ENCODE peak calls at places on chromosomes 13 and 19, in five cellular contexts. One of them, this sample, is unnamed.

GRCh38 chr13:61664821-61665705 is 249.4 kb upstream of the PCDH20 start:
- DNase-seq in fibroblast of lung: peak; percentile 56
- DNase-seq in psoas muscle: no peak
- DNase-seq in right cardiac atrium: no peak
- DNase-seq in CD8-positive, alpha-beta memory T cell: no peak
- DNase-seq in this sample: no peak

GRCh38 chr13:95276119-95276505 is 25.1 kb downstream of the ABCC4 start:
- DNase-seq in psoas muscle: no peak
- DNase-seq in CD8-positive, alpha-beta memory T cell: no peak
- DNase-seq in right cardiac atrium: no peak
- DNase-seq in fibroblast of lung: no peak
- DNase-seq in this sample: no peak

GRCh38 chr13:50286376-50286775 is 271.1 kb downstream of the KCNRG start:
- DNase-seq in right cardiac atrium: no peak
- DNase-seq in psoas muscle: no peak
- DNase-seq in CD8-positive, alpha-beta memory T cell: no peak
- DNase-seq in fibroblast of lung: no peak
- DNase-seq in this sample: no peak

GRCh38 chr19:16038196-16038695 is 38.0 kb upstream of the TPM4 start:
- DNase-seq in fibroblast of lung: no peak
- DNase-seq in CD8-positive, alpha-beta memory T cell: no peak
- DNase-seq in psoas muscle: no peak
- DNase-seq in right cardiac atrium: no peak
- DNase-seq in this sample: no peak

GRCh38 chr13:34302596-34302995 is 484.6 kb downstream of the RFC3 start:
- DNase-seq in psoas muscle: no peak
- DNase-seq in right cardiac atrium: no peak
- DNase-seq in CD8-positive, alpha-beta memory T cell: no peak
- DNase-seq in fibroblast of lung: no peak
- DNase-seq in this sample: no peak

GRCh38 chr19:31350033-31350692 is 927 bp upstream of the TSHZ3 start:
- DNase-seq in right cardiac atrium: peak; percentile 79
- DNase-seq in CD8-positive, alpha-beta memory T cell: no peak
- DNase-seq in psoas muscle: peak; percentile 63
- DNase-seq in fibroblast of lung: no peak
- DNase-seq in this sample: no peak

GRCh38 chr13:112773601-112774447 is 84.0 kb downstream of the ATP11A start:
- DNase-seq in right cardiac atrium: no peak
- DNase-seq in fibroblast of lung: no peak
- DNase-seq in CD8-positive, alpha-beta memory T cell: no peak
- DNase-seq in psoas muscle: no peak
- DNase-seq in this sample: no peak

GRCh38 chr13:41455725-41456419 is 1.5 kb upstream of the RGCC start:
- DNase-seq in CD8-positive, alpha-beta memory T cell: no peak
- DNase-seq in right cardiac atrium: no peak
- DNase-seq in psoas muscle: no peak
- DNase-seq in fibroblast of lung: no peak
- DNase-seq in this sample: no peak

GRCh38 chr19:32330149-32330548 is 15.3 kb upstream of the ZNF507 start:
- DNase-seq in fibroblast of lung: no peak
- DNase-seq in right cardiac atrium: no peak
- DNase-seq in CD8-positive, alpha-beta memory T cell: no peak
- DNase-seq in psoas muscle: no peak
- DNase-seq in this sample: no peak

GRCh38 chr13:76697277-76697676 is 188.9 kb downstream of the KCTD12 start:
- DNase-seq in right cardiac atrium: no peak
- DNase-seq in CD8-positive, alpha-beta memory T cell: no peak
- DNase-seq in fibroblast of lung: no peak
- DNase-seq in psoas muscle: no peak
- DNase-seq in this sample: no peak

GRCh38 chr13:22095794-22096193 is 424.9 kb downstream of the FGF9 start:
- DNase-seq in fibroblast of lung: no peak
- DNase-seq in right cardiac atrium: no peak
- DNase-seq in psoas muscle: no peak
- DNase-seq in CD8-positive, alpha-beta memory T cell: no peak
- DNase-seq in this sample: no peak

GRCh38 chr19:54425382-54425723 is 10.1 kb downstream of the TTYH1 start:
- DNase-seq in psoas muscle: no peak
- DNase-seq in right cardiac atrium: peak; percentile 7
- DNase-seq in fibroblast of lung: no peak
- DNase-seq in CD8-positive, alpha-beta memory T cell: no peak
- DNase-seq in this sample: no peak

GRCh38 chr19:6733338-6734095 is 3.9 kb downstream of the GPR108 start:
- DNase-seq in CD8-positive, alpha-beta memory T cell: no peak
- DNase-seq in psoas muscle: peak; percentile 54
- DNase-seq in fibroblast of lung: no peak
- DNase-seq in right cardiac atrium: peak; percentile 44
- DNase-seq in this sample: no peak

GRCh38 chr13:22463089-22463488 is 717.7 kb upstream of the SGCG start:
- DNase-seq in right cardiac atrium: peak; percentile 44
- DNase-seq in psoas muscle: no peak
- DNase-seq in fibroblast of lung: no peak
- DNase-seq in CD8-positive, alpha-beta memory T cell: no peak
- DNase-seq in this sample: no peak

GRCh38 chr13:97127842-97128241 is 94.3 kb upstream of the MBNL2 start:
- DNase-seq in fibroblast of lung: no peak
- DNase-seq in CD8-positive, alpha-beta memory T cell: no peak
- DNase-seq in right cardiac atrium: no peak
- DNase-seq in psoas muscle: no peak
- DNase-seq in this sample: no peak

GRCh38 chr19:19468424-19469050 is 46.8 kb downstream of the TSSK6 start:
- DNase-seq in right cardiac atrium: no peak
- DNase-seq in fibroblast of lung: no peak
- DNase-seq in psoas muscle: no peak
- DNase-seq in CD8-positive, alpha-beta memory T cell: no peak
- DNase-seq in this sample: no peak

GRCh38 chr13:79309690-79310089 is 96.4 kb downstream of the RBM26 start:
- DNase-seq in CD8-positive, alpha-beta memory T cell: no peak
- DNase-seq in fibroblast of lung: no peak
- DNase-seq in right cardiac atrium: no peak
- DNase-seq in psoas muscle: no peak
- DNase-seq in this sample: no peak

GRCh38 chr19:7373862-7374261 is 25.1 kb downstream of the ARHGEF18 start:
- DNase-seq in right cardiac atrium: no peak
- DNase-seq in CD8-positive, alpha-beta memory T cell: no peak
- DNase-seq in psoas muscle: peak; percentile 23
- DNase-seq in fibroblast of lung: no peak
- DNase-seq in this sample: no peak

GRCh38 chr19:10290876-10291553 is 1.3 kb downstream of the ICAM5 start:
- DNase-seq in right cardiac atrium: peak; percentile 91
- DNase-seq in psoas muscle: peak; percentile 64
- DNase-seq in fibroblast of lung: no peak
- DNase-seq in CD8-positive, alpha-beta memory T cell: peak; percentile 63
- DNase-seq in this sample: peak; percentile 47

GRCh38 chr19:5893907-5894703 is 9.5 kb downstream of the NDUFA11 start:
- DNase-seq in fibroblast of lung: no peak
- DNase-seq in right cardiac atrium: peak; percentile 87
- DNase-seq in CD8-positive, alpha-beta memory T cell: no peak
- DNase-seq in psoas muscle: no peak
- DNase-seq in this sample: no peak

GRCh38 chr13:114341003-114341777 is 26.9 kb downstream of the CHAMP1 start:
- DNase-seq in right cardiac atrium: no peak
- DNase-seq in CD8-positive, alpha-beta memory T cell: no peak
- DNase-seq in fibroblast of lung: no peak
- DNase-seq in psoas muscle: no peak
- DNase-seq in this sample: no peak

GRCh38 chr19:55212447-55212846 is 3.1 kb upstream of the PTPRH start:
- DNase-seq in psoas muscle: no peak
- DNase-seq in fibroblast of lung: no peak
- DNase-seq in CD8-positive, alpha-beta memory T cell: peak; percentile 5
- DNase-seq in right cardiac atrium: no peak
- DNase-seq in this sample: peak; percentile 21

GRCh38 chr13:41458187-41458938 is 1.0 kb downstream of the RGCC start:
- DNase-seq in CD8-positive, alpha-beta memory T cell: peak; percentile 32
- DNase-seq in fibroblast of lung: peak; percentile 20
- DNase-seq in right cardiac atrium: peak; percentile 75
- DNase-seq in psoas muscle: peak; percentile 59
- DNase-seq in this sample: peak; percentile 22

GRCh38 chr13:28753208-28753892 is 34.6 kb upstream of the SLC46A3 start:
- DNase-seq in CD8-positive, alpha-beta memory T cell: no peak
- DNase-seq in psoas muscle: no peak
- DNase-seq in right cardiac atrium: peak; percentile 61
- DNase-seq in fibroblast of lung: peak; percentile 86
- DNase-seq in this sample: peak; percentile 52

GRCh38 chr13:102132896-102133295 is 269.0 kb downstream of the FGF14 start:
- DNase-seq in right cardiac atrium: no peak
- DNase-seq in fibroblast of lung: no peak
- DNase-seq in CD8-positive, alpha-beta memory T cell: no peak
- DNase-seq in psoas muscle: no peak
- DNase-seq in this sample: no peak

GRCh38 chr13:22112956-22113750 is 442.3 kb downstream of the FGF9 start:
- DNase-seq in psoas muscle: no peak
- DNase-seq in CD8-positive, alpha-beta memory T cell: no peak
- DNase-seq in fibroblast of lung: no peak
- DNase-seq in right cardiac atrium: no peak
- DNase-seq in this sample: no peak

GRCh38 chr13:60402022-60402421 is 5.0 kb downstream of the TDRD3 start:
- DNase-seq in fibroblast of lung: peak; percentile 18
- DNase-seq in right cardiac atrium: no peak
- DNase-seq in psoas muscle: no peak
- DNase-seq in CD8-positive, alpha-beta memory T cell: no peak
- DNase-seq in this sample: no peak

GRCh38 chr13:110950819-110951570 is 36.1 kb upstream of the ANKRD10 start:
- DNase-seq in fibroblast of lung: no peak
- DNase-seq in right cardiac atrium: no peak
- DNase-seq in psoas muscle: no peak
- DNase-seq in CD8-positive, alpha-beta memory T cell: no peak
- DNase-seq in this sample: no peak

GRCh38 chr19:9878511-9879196 is 43.5 kb downstream of the PIN1 start:
- DNase-seq in CD8-positive, alpha-beta memory T cell: no peak
- DNase-seq in right cardiac atrium: no peak
- DNase-seq in psoas muscle: no peak
- DNase-seq in fibroblast of lung: no peak
- DNase-seq in this sample: no peak

GRCh38 chr13:72113070-72113469 is 246.1 kb upstream of the DACH1 start:
- DNase-seq in fibroblast of lung: no peak
- DNase-seq in CD8-positive, alpha-beta memory T cell: no peak
- DNase-seq in psoas muscle: no peak
- DNase-seq in right cardiac atrium: no peak
- DNase-seq in this sample: no peak

GRCh38 chr13:26324867-26325266 is 70.9 kb downstream of the CDK8 start:
- DNase-seq in psoas muscle: no peak
- DNase-seq in right cardiac atrium: no peak
- DNase-seq in fibroblast of lung: peak; percentile 46
- DNase-seq in CD8-positive, alpha-beta memory T cell: no peak
- DNase-seq in this sample: no peak

GRCh38 chr13:83065136-83065535 is 817.1 kb downstream of the SLITRK1 start:
- DNase-seq in psoas muscle: peak; percentile 75
- DNase-seq in fibroblast of lung: peak; percentile 86
- DNase-seq in right cardiac atrium: peak; percentile 66
- DNase-seq in CD8-positive, alpha-beta memory T cell: no peak
- DNase-seq in this sample: peak; percentile 46

GRCh38 chr19:37981785-37982475 is 74.9 kb downstream of the SIPA1L3 start:
- DNase-seq in right cardiac atrium: no peak
- DNase-seq in CD8-positive, alpha-beta memory T cell: no peak
- DNase-seq in fibroblast of lung: peak; percentile 96
- DNase-seq in psoas muscle: no peak
- DNase-seq in this sample: peak; percentile 36

GRCh38 chr19:48341006-48341405 is 15.7 kb downstream of the EMP3 start:
- DNase-seq in fibroblast of lung: peak; percentile 63
- DNase-seq in right cardiac atrium: no peak
- DNase-seq in psoas muscle: peak; percentile 89
- DNase-seq in CD8-positive, alpha-beta memory T cell: no peak
- DNase-seq in this sample: peak; percentile 35

GRCh38 chr13:113916330-113916815 is 52.5 kb upstream of the GAS6 start:
- DNase-seq in CD8-positive, alpha-beta memory T cell: no peak
- DNase-seq in right cardiac atrium: no peak
- DNase-seq in psoas muscle: no peak
- DNase-seq in fibroblast of lung: no peak
- DNase-seq in this sample: no peak

GRCh38 chr19:36931684-36932083 is 15.6 kb downstream of the ZNF568 start:
- DNase-seq in right cardiac atrium: no peak
- DNase-seq in psoas muscle: no peak
- DNase-seq in fibroblast of lung: no peak
- DNase-seq in CD8-positive, alpha-beta memory T cell: no peak
- DNase-seq in this sample: no peak
- H3K27ac ChIP-seq in right cardiac atrium: no peak overlapping the region
- H3K27ac ChIP-seq in psoas muscle: no peak overlapping the region
- H3K27ac ChIP-seq in fibroblast of lung: no peak overlapping the region
- H3K27ac ChIP-seq in CD8-positive, alpha-beta memory T cell: no peak overlapping the region
- H3K27ac ChIP-seq in this sample: no peak overlapping the region

DNA sequence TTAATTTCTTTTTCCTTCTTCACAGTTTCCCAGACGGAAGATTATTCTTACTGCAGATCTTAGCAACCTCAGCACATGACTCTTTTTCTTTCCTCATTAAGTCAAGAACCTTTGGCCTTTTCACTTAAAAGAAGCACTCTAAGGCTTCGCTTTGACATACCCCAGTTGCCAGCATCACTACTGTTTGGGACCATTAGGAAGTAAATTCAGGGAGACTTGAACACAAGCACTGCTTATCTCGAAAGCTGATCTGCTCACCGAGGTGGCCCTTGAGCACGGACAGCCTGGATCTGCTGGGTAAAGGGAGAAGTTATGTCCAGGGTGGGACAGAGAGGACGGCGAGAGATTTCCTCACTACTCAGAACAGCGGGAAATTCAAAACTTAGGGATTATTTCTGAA is 151.4 kb upstream of the RNF113B start:
- DNase-seq in CD8-positive, alpha-beta memory T cell: no peak
- DNase-seq in psoas muscle: no peak
- DNase-seq in fibroblast of lung: no peak
- DNase-seq in right cardiac atrium: no peak
- DNase-seq in this sample: no peak
- H3K4me1 ChIP-seq in CD8-positive, alpha-beta memory T cell: no peaks in the 10 kb centered on the region
- H3K4me1 ChIP-seq in psoas muscle: no peaks in the 10 kb centered on the region
- H3K4me1 ChIP-seq in fibroblast of lung: peaks cover 9% of the 10 kb centered on the region
- H3K4me1 ChIP-seq in right cardiac atrium: peaks cover 10% of the 10 kb centered on the region
- H3K4me1 ChIP-seq in this sample: peaks cover 4% of the 10 kb centered on the region

GRCh38 chr13:38763446-38764381 is 76.8 kb downstream of the FREM2 start:
- DNase-seq in fibroblast of lung: peak; percentile 38
- DNase-seq in right cardiac atrium: no peak
- DNase-seq in CD8-positive, alpha-beta memory T cell: no peak
- DNase-seq in psoas muscle: no peak
- DNase-seq in this sample: peak; percentile 37

GRCh38 chr13:38767506-38768265 is 80.8 kb downstream of the FREM2 start:
- DNase-seq in psoas muscle: no peak
- DNase-seq in right cardiac atrium: no peak
- DNase-seq in CD8-positive, alpha-beta memory T cell: no peak
- DNase-seq in fibroblast of lung: no peak
- DNase-seq in this sample: no peak

GRCh38 chr13:38775085-38775484 is 88.2 kb downstream of the FREM2 start:
- DNase-seq in psoas muscle: no peak
- DNase-seq in right cardiac atrium: no peak
- DNase-seq in CD8-positive, alpha-beta memory T cell: no peak
- DNase-seq in fibroblast of lung: no peak
- DNase-seq in this sample: no peak

GRCh38 chr13:38766799-38767198 is 79.9 kb downstream of the FREM2 start:
- DNase-seq in right cardiac atrium: no peak
- DNase-seq in fibroblast of lung: no peak
- DNase-seq in CD8-positive, alpha-beta memory T cell: no peak
- DNase-seq in psoas muscle: no peak
- DNase-seq in this sample: no peak

GRCh38 chr13:38769526-38769925 is 82.6 kb downstream of the FREM2 start:
- DNase-seq in CD8-positive, alpha-beta memory T cell: no peak
- DNase-seq in psoas muscle: no peak
- DNase-seq in right cardiac atrium: no peak
- DNase-seq in fibroblast of lung: no peak
- DNase-seq in this sample: no peak
- H3K4me3 ChIP-seq in CD8-positive, alpha-beta memory T cell: no peak overlapping the region
- H3K4me3 ChIP-seq in psoas muscle: no peak overlapping the region
- H3K4me3 ChIP-seq in right cardiac atrium: no peak overlapping the region
- H3K4me3 ChIP-seq in fibroblast of lung: no peak overlapping the region
- H3K4me3 ChIP-seq in this sample: no peak overlapping the region

GRCh38 chr19:41670755-41671154 is 17.3 kb downstream of the CEACAM7 start:
- DNase-seq in fibroblast of lung: no peak
- DNase-seq in right cardiac atrium: no peak
- DNase-seq in psoas muscle: no peak
- DNase-seq in CD8-positive, alpha-beta memory T cell: no peak
- DNase-seq in this sample: no peak
- H3K27ac ChIP-seq in fibroblast of lung: no peak overlapping the region
- H3K27ac ChIP-seq in right cardiac atrium: no peak overlapping the region
- H3K27ac ChIP-seq in psoas muscle: no peak overlapping the region
- H3K27ac ChIP-seq in CD8-positive, alpha-beta memory T cell: no peak overlapping the region
- H3K27ac ChIP-seq in this sample: no peak overlapping the region